ENCODE peak calls at places on chromosomes 1 and 21, in four cellular contexts. N is SW480, Z is head of caudate nucleus, L is EL. J is an unnamed sample.

GRCh38 chr1:210321131-210321530 is 7.6 kb upstream of the HHAT start:
- DNase-seq in N (no peak), Z (no peak), L (no peak), J (no peak)

GRCh38 chr1:111221633-111222286 is 5.8 kb upstream of the CHI3L2 start:
- DNase-seq in N (no peak), Z (no peak), L (peak), J (no peak)

GRCh38 chr1:13935336-13935735 is 235.3 kb downstream of the PRDM2 start:
- DNase-seq in N (no peak), Z (no peak), L (no peak), J (no peak)

GRCh38 chr1:150221552-150221951 is 14.4 kb downstream of the ANP32E start:
- DNase-seq in N (no peak), Z (no peak), L (peak), J (peak)

GRCh38 chr21:45631540-45631939 is 12.0 kb upstream of the PCBP3 start:
- DNase-seq in N (no peak), Z (no peak), L (no peak), J (no peak)

GRCh38 chr1:234533034-234533571 is 54.1 kb upstream of the TARBP1 start:
- DNase-seq in N (no peak), Z (peak), L (peak), J (peak)

GRCh38 chr1:91742848-91743292 is 143.1 kb downstream of the TGFBR3 start:
- DNase-seq in N (no peak), Z (no peak), L (peak), J (no peak)

GRCh38 chr1:182332256-182332655 is 59.3 kb downstream of the GLUL start:
- DNase-seq in N (no peak), Z (no peak), L (no peak), J (no peak)

GRCh38 chr1:186535388-186536133 is 74.6 kb upstream of the PDC start:
- DNase-seq in N (no peak), Z (no peak), L (peak), J (peak)

GRCh38 chr1:109535971-109536491 is 3.6 kb upstream of the GPR61 start:
- DNase-seq in N (no peak), Z (peak), L (no peak), J (no peak)

GRCh38 chr1:66532798-66533783 is 862 bp upstream of the SGIP1 start:
- DNase-seq in N (no peak), Z (peak), L (peak), J (peak)

GRCh38 chr1:116475850-116476218 is 95.0 kb downstream of the CD58 start:
- DNase-seq in N (no peak), Z (no peak), L (no peak), J (no peak)

GRCh38 chr1:224427346-224427745 is 7.3 kb downstream of the WDR26 start:
- DNase-seq in N (no peak), Z (no peak), L (peak), J (peak)

GRCh38 chr1:91864017-91864700 is 21.8 kb downstream of the TGFBR3 start:
- DNase-seq in N (no peak), Z (no peak), L (peak), J (peak)

GRCh38 chr1:164631751-164632150 is 72.8 kb downstream of the PBX1 start:
- DNase-seq in N (no peak), Z (no peak), L (no peak), J (no peak)

GRCh38 chr1:23928789-23929188 is 15.6 kb upstream of the CNR2 start:
- DNase-seq in N (no peak), Z (no peak), L (no peak), J (no peak)

GRCh38 chr1:190478193-190479007 is 736 bp upstream of the BRINP3 start:
- DNase-seq in N (no peak), Z (peak), L (peak), J (no peak)

GRCh38 chr1:23657659-23658275 is 33.8 kb upstream of the RPL11 start:
- DNase-seq in N (no peak), Z (peak), L (peak), J (peak)

GRCh38 chr1:14913475-14914155 is 239.9 kb upstream of the TMEM51 start:
- DNase-seq in N (peak), Z (no peak), L (no peak), J (no peak)